ENCODE peak calls at places on chromosomes 5 and 9, in nine cellular contexts. B is stomach; M is CD4-positive, CD25-positive, alpha-beta regulatory T cell; C is left lung; Q is right cardiac atrium; W is bronchial epithelial cell; K is body of pancreas; Z is SK-N-SH; J is colonic mucosa. V is an unnamed sample. For H3K27me3, the result is how much of the 10 kb centered on the place peaks cover.

GRCh38 chr5:30764704-30765103 is 428.8 kb upstream of the CDH6 start:
- DNase-seq in J (no peak), W (peak), C (no peak), K (no peak), M (no peak), Z (no peak), B (no peak), Q (no peak), V (no peak)

GRCh38 chr5:166211640-166212039 is 2079.8 kb upstream of the WWC1 start:
- DNase-seq in Q (no peak), M (no peak), J (no peak), W (no peak), Z (no peak), B (no peak), C (no peak), K (no peak), V (no peak)

GRCh38 chr5:41418220-41419031 is 92.0 kb downstream of the PLCXD3 start:
- DNase-seq in Q (no peak), M (no peak), J (no peak), B (no peak), W (no peak), K (no peak), Z (no peak), C (no peak), V (no peak)

GRCh38 chr9:131407717-131408195 is 13.9 kb downstream of the PRRC2B start:
- DNase-seq in C (peak), K (peak), Q (peak), B (no peak), M (no peak), J (no peak), Z (no peak), W (peak), V (peak)

GRCh38 chr9:125990186-125990792 is 243.1 kb downstream of the PBX3 start:
- DNase-seq in C (peak), Z (no peak), J (no peak), M (no peak), W (no peak), B (no peak), Q (no peak), K (no peak), V (no peak)

GRCh38 chr5:71782771-71783770 is 64.0 kb downstream of the CARTPT start:
- DNase-seq in C (peak), K (peak), W (peak), Q (peak), B (peak), M (peak), J (peak), Z (peak), V (peak)

GRCh38 chr9:110064721-110065252 is 143.2 kb downstream of the C9orf152 start:
- DNase-seq in Z (no peak), C (peak), Q (no peak), B (no peak), W (no peak), J (no peak), K (no peak), M (no peak), V (no peak)

GRCh38 chr9:128404579-128404978 is 16.1 kb upstream of the CERCAM start:
- DNase-seq in B (no peak), Q (no peak), K (no peak), C (no peak), Z (no peak), J (no peak), M (no peak), W (no peak), V (no peak)

GRCh38 chr5:126015244-126016054 is 407.8 kb upstream of the GRAMD2B start:
- DNase-seq in Q (no peak), Z (peak), B (no peak), M (no peak), W (peak), J (no peak), C (no peak), K (no peak), V (no peak)

GRCh38 chr5:178419196-178419595 is 171.0 kb downstream of the COL23A1 start:
- DNase-seq in J (no peak), C (no peak), K (no peak), Z (peak), Q (no peak), B (no peak), W (no peak), M (no peak), V (no peak)

GRCh38 chr9:130995399-130995941 is 13.5 kb upstream of the LAMC3 start:
- DNase-seq in K (no peak), Z (peak), M (no peak), Q (peak), C (peak), J (peak), W (no peak), B (no peak), V (no peak)

GRCh38 chr5:38290028-38290653 is 31.8 kb downstream of the EGFLAM start:
- DNase-seq in Q (no peak), W (no peak), M (no peak), C (no peak), B (no peak), J (no peak), Z (no peak), K (no peak), V (no peak)

GRCh38 chr5:132176987-132177386 is 50.7 kb downstream of the P4HA2 start:
- DNase-seq in C (no peak), K (no peak), B (no peak), Z (no peak), J (no peak), M (no peak), Q (no peak), W (no peak), V (no peak)

GRCh38 chr9:111937781-111938426 is 41.3 kb downstream of the UGCG start:
- DNase-seq in M (peak), K (no peak), C (peak), Z (no peak), J (peak), Q (peak), W (peak), B (no peak), V (no peak)

GRCh38 chr9:114365194-114365593 is 22.6 kb downstream of the AKNA start:
- DNase-seq in W (no peak), Z (no peak), C (no peak), K (no peak), M (no peak), B (no peak), J (no peak), Q (no peak), V (no peak)

GRCh38 chr5:88045931-88046461 is 222.6 kb downstream of the TMEM161B start:
- DNase-seq in K (no peak), C (no peak), B (no peak), J (no peak), Q (no peak), Z (no peak), M (no peak), W (no peak), V (no peak)

GRCh38 chr5:167684251-167684650 is 607.2 kb upstream of the WWC1 start:
- DNase-seq in B (no peak), Z (no peak), J (no peak), Q (no peak), K (no peak), M (no peak), W (peak), C (no peak), V (no peak)

GRCh38 chr9:35658894-35659220 is 765 bp downstream of the CCDC107 start:
- DNase-seq in Z (no peak), Q (peak), B (no peak), C (no peak), W (peak), M (no peak), K (peak), J (peak), V (no peak)

DNA sequence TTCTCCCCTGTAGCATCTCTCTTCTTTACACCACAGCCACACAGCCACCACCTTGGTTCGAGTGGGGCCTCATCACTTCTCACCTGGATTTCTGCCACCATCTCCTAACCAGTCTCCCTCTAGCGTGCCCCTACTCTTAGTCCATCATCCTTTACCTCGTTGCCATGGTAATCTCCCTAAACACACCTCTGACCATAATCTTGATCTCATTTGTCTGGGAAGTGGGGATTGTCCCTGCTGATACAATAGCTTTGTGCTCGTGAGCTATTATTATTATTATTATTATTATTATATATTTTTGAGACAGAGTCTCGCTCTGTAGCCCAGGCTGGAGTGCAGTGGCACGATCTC is 76.5 kb upstream of the HSPA9 start:
- DNase-seq in Z (no peak), J (no peak), W (no peak), K (no peak), B (no peak), Q (no peak), M (no peak), C (no peak), V (no peak)
- H3K27me3 ChIP-seq in Z (under half), J (under half), W (under half), K (under half), B (under half), Q (under half), M (under half), C (half or more), V (under half)

DNA sequence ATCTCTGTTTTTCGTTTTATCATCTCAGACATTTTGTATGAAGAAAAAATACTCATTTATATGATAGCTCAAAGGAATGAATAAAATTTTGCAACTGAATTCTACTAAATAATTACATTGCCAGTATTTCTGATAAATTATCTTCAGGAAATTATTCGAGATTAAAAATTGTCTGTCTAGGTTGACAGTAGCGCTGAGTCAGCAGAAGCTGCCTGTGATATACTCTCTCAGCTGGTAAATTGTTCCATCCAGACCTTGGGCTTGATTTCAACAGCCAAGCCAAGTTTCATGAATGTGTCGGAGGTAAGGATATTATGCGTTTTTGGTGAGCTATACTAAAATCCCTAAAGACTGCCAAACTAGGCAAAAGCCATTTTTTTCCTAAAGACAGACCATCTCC is 17.5 kb downstream of the LECT2 start:
- DNase-seq in K (no peak), J (no peak), M (no peak), W (no peak), C (no peak), Q (no peak), B (no peak), Z (no peak), V (no peak)
- H3K27me3 ChIP-seq in K (under half), J (under half), M (under half), W (under half), C (under half), Q (under half), B (under half), Z (under half), V (under half)

GRCh38 chr5:135833521-135833920 is 942 bp upstream of the SLC25A48 start:
- DNase-seq in J (no peak), W (no peak), B (no peak), C (no peak), Z (no peak), Q (no peak), M (no peak), K (no peak), V (no peak)
- H3K27me3 ChIP-seq in J (under half), W (under half), B (under half), C (half or more), Z (half or more), Q (under half), M (under half), K (under half), V (under half)

GRCh38 chr9:32783168-32783891 is at the start of gene TMEM215:
- DNase-seq in W (no peak), B (no peak), K (no peak), C (no peak), Z (peak), M (no peak), Q (no peak), J (no peak), V (no peak)
- H3K27me3 ChIP-seq in W (under half), B (under half), K (under half), C (half or more), Z (under half), M (under half), Q (under half), J (under half), V (under half)

GRCh38 chr5:170345971-170346370 is 43.2 kb downstream of the KCNMB1 start:
- DNase-seq in Z (no peak), Q (no peak), W (no peak), J (no peak), C (no peak), B (no peak), M (no peak), K (no peak), V (no peak)
- H3K27me3 ChIP-seq in Z (under half), Q (under half), W (under half), J (under half), C (under half), B (under half), M (under half), K (under half), V (under half)

GRCh38 chr5:8601831-8602354 is 732.9 kb downstream of the MTRR start:
- DNase-seq in W (no peak), Q (no peak), Z (no peak), K (no peak), J (no peak), B (no peak), M (no peak), C (no peak), V (no peak)
- H3K27me3 ChIP-seq in W (under half), Q (under half), Z (under half), K (under half), J (under half), B (under half), M (under half), C (under half), V (under half)

DNA sequence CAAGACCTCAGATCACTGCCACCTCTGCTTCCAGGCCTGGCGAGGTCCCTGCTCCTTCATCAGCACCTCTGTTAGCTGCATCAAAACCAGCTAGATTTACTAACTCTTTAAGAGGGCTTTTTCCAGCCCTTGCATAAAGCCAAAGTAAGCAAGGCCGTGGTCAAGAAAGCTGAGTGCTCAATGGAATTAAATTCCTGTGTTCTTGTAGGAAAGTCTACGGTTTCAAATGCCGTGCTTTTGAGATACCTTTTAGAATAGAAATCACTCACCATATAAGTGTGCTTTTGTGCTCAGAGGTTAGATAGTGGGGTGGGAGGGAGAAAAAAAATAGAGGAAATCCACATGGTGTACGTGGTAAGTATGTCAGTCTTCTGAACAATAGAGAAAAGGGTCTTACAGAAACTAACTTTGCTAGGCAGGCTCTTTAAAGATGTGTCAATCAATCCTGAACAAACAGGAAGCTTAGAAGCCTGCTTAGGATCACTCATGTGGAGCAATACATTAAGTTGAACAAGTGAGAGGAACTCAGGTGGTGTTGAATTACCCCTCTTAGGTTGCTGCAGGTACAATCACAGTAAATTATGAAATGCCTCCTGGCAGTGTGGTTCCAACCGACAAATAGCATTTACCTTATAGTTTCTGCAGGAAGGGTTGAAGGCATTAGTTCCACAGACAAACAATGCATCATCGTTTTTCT is 79.7 kb downstream of the SEMA6A start:
- DNase-seq in K (no peak), B (no peak), M (no peak), C (no peak), Q (no peak), Z (no peak), J (no peak), W (peak), V (no peak)
- H3K27me3 ChIP-seq in K (under half), B (under half), M (under half), C (under half), Q (under half), Z (under half), J (under half), W (under half), V (under half)

DNA sequence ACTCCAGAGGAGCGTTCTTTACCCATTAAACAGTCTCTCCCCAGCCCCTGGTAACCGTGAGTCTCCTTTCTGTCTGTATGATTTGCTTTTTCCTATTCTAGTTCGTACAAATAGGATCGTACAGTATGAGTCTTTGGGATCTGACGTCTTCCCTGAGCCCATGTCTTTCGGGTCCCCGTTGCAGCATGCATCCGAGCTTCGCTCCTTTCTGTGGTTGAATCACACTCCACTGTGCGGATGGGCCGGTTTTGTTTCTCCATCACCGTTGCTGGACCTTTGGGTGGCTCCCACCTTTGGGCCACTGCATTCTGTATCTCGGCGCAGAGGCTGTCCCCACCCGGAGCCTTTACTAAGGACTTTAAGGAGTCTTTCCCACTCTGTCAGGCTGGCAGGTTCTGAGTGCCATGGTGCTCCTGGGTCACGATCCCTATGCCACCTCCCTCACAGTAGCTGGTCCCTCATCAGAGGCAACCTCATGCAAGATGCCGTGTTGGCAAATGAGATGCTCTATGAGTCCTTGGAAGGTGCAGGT is 145.7 kb upstream of the COL5A1 start:
- DNase-seq in Z (no peak), W (no peak), B (no peak), Q (no peak), J (no peak), C (no peak), M (no peak), K (no peak), V (no peak)
- H3K27me3 ChIP-seq in Z (under half), W (under half), B (under half), Q (under half), J (under half), C (under half), M (under half), K (under half), V (under half)

GRCh38 chr5:149271717-149272558 is at the start of gene AFAP1L1:
- DNase-seq in Q (peak), Z (peak), J (peak), B (peak), M (peak), K (peak), W (peak), C (peak), V (peak)

GRCh38 chr5:149274964-149275363 is 3.3 kb downstream of the AFAP1L1 start:
- DNase-seq in M (no peak), J (no peak), W (peak), B (no peak), K (no peak), C (no peak), Q (no peak), Z (no peak), V (no peak)

GRCh38 chr5:149273237-149273636 is 1.6 kb downstream of the AFAP1L1 start:
- DNase-seq in Z (no peak), W (no peak), Q (no peak), K (no peak), C (no peak), B (no peak), M (no peak), J (no peak), V (no peak)

GRCh38 chr5:149271195-149271716 is 403 bp upstream of the AFAP1L1 start:
- DNase-seq in C (no peak), M (no peak), K (no peak), W (peak), B (no peak), J (peak), Q (no peak), Z (no peak), V (no peak)

DNA sequence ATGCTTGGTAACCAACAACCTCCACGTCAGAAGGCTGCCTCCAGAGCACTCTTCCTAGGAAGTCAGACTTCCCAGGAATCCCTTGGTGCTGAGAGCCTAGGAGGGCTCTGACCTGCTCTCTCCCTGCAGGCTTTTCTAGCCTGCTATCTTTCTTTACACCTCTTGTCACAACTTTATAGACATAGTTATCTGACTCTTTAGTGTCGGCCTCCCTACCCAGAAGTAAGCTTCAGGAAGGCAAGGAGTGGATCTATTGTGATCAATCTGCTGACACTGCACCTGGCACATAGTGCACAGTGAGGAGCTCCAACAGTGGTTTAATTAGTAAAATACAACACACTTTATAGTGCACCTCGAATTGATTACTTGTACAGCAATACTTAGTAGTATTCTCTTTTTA is 2.3 kb downstream of the AFAP1L1 start:
- DNase-seq in Z (no peak), K (no peak), M (no peak), B (no peak), C (no peak), W (no peak), Q (no peak), J (peak), V (no peak)
- H3K27me3 ChIP-seq in Z (under half), K (under half), M (under half), B (under half), C (under half), W (under half), Q (under half), J (under half), V (under half)

GRCh38 chr5:96986450-96986849 is 50.6 kb downstream of the LNPEP start:
- DNase-seq in W (no peak), M (no peak), B (no peak), J (no peak), K (no peak), C (no peak), Z (no peak), Q (no peak), V (no peak)

GRCh38 chr5:96990102-96990501 is 54.2 kb downstream of the LNPEP start:
- DNase-seq in C (no peak), W (no peak), M (no peak), Q (no peak), K (no peak), B (no peak), Z (no peak), J (no peak), V (no peak)

GRCh38 chr5:96978812-96979449 is 43.1 kb downstream of the LNPEP start:
- DNase-seq in J (no peak), Z (no peak), M (no peak), Q (no peak), B (no peak), K (no peak), W (no peak), C (no peak), V (no peak)

GRCh38 chr5:96984506-96985192 is 48.8 kb downstream of the LNPEP start:
- DNase-seq in B (no peak), W (no peak), J (peak), Q (no peak), M (no peak), K (no peak), Z (no peak), C (no peak), V (no peak)
- H3K27me3 ChIP-seq in B (under half), W (under half), J (under half), Q (under half), M (under half), K (under half), Z (under half), C (under half), V (under half)